ENCODE peak calls at places on chromosomes 6 and 20, in ten cellular contexts. One of them, this sample, is unnamed.

GRCh38 chr6:52909531-52909930 is at the start of gene GSTA3:
- DNase-seq in sigmoid colon: no peak
- DNase-seq in upper lobe of left lung: no peak
- DNase-seq in K562: no peak
- DNase-seq in A549: no peak
- DNase-seq in ovary: no peak
- DNase-seq in stomach: no peak
- DNase-seq in transverse colon: no peak
- DNase-seq in H1: no peak
- DNase-seq in HepG2: no peak
- DNase-seq in this sample: no peak

GRCh38 chr6:156618600-156619205 is 158.5 kb upstream of the ARID1B start:
- DNase-seq in sigmoid colon: no peak
- DNase-seq in upper lobe of left lung: no peak
- DNase-seq in K562: peak
- DNase-seq in A549: no peak
- DNase-seq in ovary: no peak
- DNase-seq in stomach: no peak
- DNase-seq in transverse colon: no peak
- DNase-seq in H1: peak
- DNase-seq in HepG2: no peak
- DNase-seq in this sample: no peak

GRCh38 chr20:1448081-1448627 is 18.5 kb downstream of the NSFL1C start:
- DNase-seq in sigmoid colon: no peak
- DNase-seq in upper lobe of left lung: no peak
- DNase-seq in K562: no peak
- DNase-seq in A549: no peak
- DNase-seq in ovary: no peak
- DNase-seq in stomach: no peak
- DNase-seq in transverse colon: no peak
- DNase-seq in H1: no peak
- DNase-seq in HepG2: no peak
- DNase-seq in this sample: no peak

GRCh38 chr6:133240511-133241087 is 558 bp upstream of the EYA4 start:
- DNase-seq in sigmoid colon: peak
- DNase-seq in upper lobe of left lung: no peak
- DNase-seq in K562: no peak
- DNase-seq in A549: peak
- DNase-seq in ovary: no peak
- DNase-seq in stomach: no peak
- DNase-seq in transverse colon: no peak
- DNase-seq in H1: no peak
- DNase-seq in HepG2: no peak
- DNase-seq in this sample: no peak

GRCh38 chr6:52834481-52834880 is 6.1 kb downstream of the GSTA5 start:
- DNase-seq in sigmoid colon: no peak
- DNase-seq in upper lobe of left lung: no peak
- DNase-seq in K562: no peak
- DNase-seq in A549: no peak
- DNase-seq in ovary: no peak
- DNase-seq in stomach: no peak
- DNase-seq in transverse colon: no peak
- DNase-seq in H1: no peak
- DNase-seq in HepG2: no peak
- DNase-seq in this sample: no peak

GRCh38 chr6:12148317-12148801 is 136.2 kb downstream of the HIVEP1 start:
- DNase-seq in sigmoid colon: no peak
- DNase-seq in upper lobe of left lung: no peak
- DNase-seq in K562: no peak
- DNase-seq in A549: peak
- DNase-seq in ovary: no peak
- DNase-seq in stomach: no peak
- DNase-seq in transverse colon: no peak
- DNase-seq in H1: no peak
- DNase-seq in HepG2: no peak
- DNase-seq in this sample: no peak

GRCh38 chr20:11850901-11851300 is 66.8 kb upstream of the BTBD3 start:
- DNase-seq in sigmoid colon: no peak
- DNase-seq in upper lobe of left lung: no peak
- DNase-seq in K562: no peak
- DNase-seq in A549: peak
- DNase-seq in ovary: no peak
- DNase-seq in stomach: no peak
- DNase-seq in transverse colon: no peak
- DNase-seq in H1: no peak
- DNase-seq in HepG2: no peak
- DNase-seq in this sample: no peak

GRCh38 chr6:2857580-2858337 is 16.1 kb upstream of the SERPINB1 start:
- DNase-seq in sigmoid colon: no peak
- DNase-seq in upper lobe of left lung: peak
- DNase-seq in K562: peak
- DNase-seq in A549: peak
- DNase-seq in ovary: peak
- DNase-seq in stomach: no peak
- DNase-seq in transverse colon: peak
- DNase-seq in H1: no peak
- DNase-seq in HepG2: no peak
- DNase-seq in this sample: no peak

GRCh38 chr6:111730835-111731234 is 125.2 kb upstream of the TRAF3IP2 start:
- DNase-seq in sigmoid colon: no peak
- DNase-seq in upper lobe of left lung: no peak
- DNase-seq in K562: no peak
- DNase-seq in A549: no peak
- DNase-seq in ovary: peak
- DNase-seq in stomach: peak
- DNase-seq in transverse colon: no peak
- DNase-seq in H1: no peak
- DNase-seq in HepG2: no peak
- DNase-seq in this sample: no peak

GRCh38 chr6:158640519-158640918 is 4.0 kb downstream of the DYNLT1 start:
- DNase-seq in sigmoid colon: peak
- DNase-seq in upper lobe of left lung: no peak
- DNase-seq in K562: no peak
- DNase-seq in A549: no peak
- DNase-seq in ovary: no peak
- DNase-seq in stomach: peak
- DNase-seq in transverse colon: no peak
- DNase-seq in H1: no peak
- DNase-seq in HepG2: no peak
- DNase-seq in this sample: no peak

GRCh38 chr20:59026904-59027745 is 5.0 kb downstream of the ATP5F1E start:
- DNase-seq in sigmoid colon: no peak
- DNase-seq in upper lobe of left lung: no peak
- DNase-seq in K562: no peak
- DNase-seq in A549: no peak
- DNase-seq in ovary: no peak
- DNase-seq in stomach: no peak
- DNase-seq in transverse colon: no peak
- DNase-seq in H1: no peak
- DNase-seq in HepG2: no peak
- DNase-seq in this sample: no peak

GRCh38 chr6:145886228-145886956 is 71.8 kb upstream of the FBXO30 start:
- DNase-seq in sigmoid colon: no peak
- DNase-seq in upper lobe of left lung: no peak
- DNase-seq in K562: no peak
- DNase-seq in A549: no peak
- DNase-seq in ovary: no peak
- DNase-seq in stomach: no peak
- DNase-seq in transverse colon: no peak
- DNase-seq in H1: no peak
- DNase-seq in HepG2: no peak
- DNase-seq in this sample: no peak

GRCh38 chr6:57190140-57190539 is 18.0 kb downstream of the BAG2 start:
- DNase-seq in sigmoid colon: no peak
- DNase-seq in upper lobe of left lung: no peak
- DNase-seq in K562: no peak
- DNase-seq in A549: peak
- DNase-seq in ovary: no peak
- DNase-seq in stomach: no peak
- DNase-seq in transverse colon: no peak
- DNase-seq in H1: no peak
- DNase-seq in HepG2: peak
- DNase-seq in this sample: no peak

GRCh38 chr6:30883743-30884520 is at the start of gene DDR1:
- DNase-seq in sigmoid colon: peak
- DNase-seq in upper lobe of left lung: peak
- DNase-seq in K562: peak
- DNase-seq in A549: peak
- DNase-seq in ovary: peak
- DNase-seq in stomach: peak
- DNase-seq in transverse colon: peak
- DNase-seq in H1: no peak
- DNase-seq in HepG2: peak
- DNase-seq in this sample: no peak

GRCh38 chr6:161161889-161162624 is 111.8 kb downstream of the AGPAT4 start:
- DNase-seq in sigmoid colon: peak
- DNase-seq in upper lobe of left lung: no peak
- DNase-seq in K562: no peak
- DNase-seq in A549: no peak
- DNase-seq in ovary: no peak
- DNase-seq in stomach: no peak
- DNase-seq in transverse colon: no peak
- DNase-seq in H1: no peak
- DNase-seq in HepG2: no peak
- DNase-seq in this sample: no peak

GRCh38 chr6:401239-401993 is 9.9 kb downstream of the IRF4 start:
- DNase-seq in sigmoid colon: no peak
- DNase-seq in upper lobe of left lung: no peak
- DNase-seq in K562: no peak
- DNase-seq in A549: no peak
- DNase-seq in ovary: no peak
- DNase-seq in stomach: no peak
- DNase-seq in transverse colon: no peak
- DNase-seq in H1: no peak
- DNase-seq in HepG2: no peak
- DNase-seq in this sample: no peak
- TF ChIP-seq POLR2A in sigmoid colon: no peak
- TF ChIP-seq POLR2A in upper lobe of left lung: no peak
- TF ChIP-seq POLR2A in K562: no peak
- TF ChIP-seq POLR2A in A549: no peak
- TF ChIP-seq POLR2A in ovary: no peak
- TF ChIP-seq POLR2A in stomach: no peak
- TF ChIP-seq POLR2A in transverse colon: no peak
- TF ChIP-seq POLR2A in H1: no peak
- TF ChIP-seq POLR2A in HepG2: no peak
- TF ChIP-seq POLR2A in this sample: no peak

DNA sequence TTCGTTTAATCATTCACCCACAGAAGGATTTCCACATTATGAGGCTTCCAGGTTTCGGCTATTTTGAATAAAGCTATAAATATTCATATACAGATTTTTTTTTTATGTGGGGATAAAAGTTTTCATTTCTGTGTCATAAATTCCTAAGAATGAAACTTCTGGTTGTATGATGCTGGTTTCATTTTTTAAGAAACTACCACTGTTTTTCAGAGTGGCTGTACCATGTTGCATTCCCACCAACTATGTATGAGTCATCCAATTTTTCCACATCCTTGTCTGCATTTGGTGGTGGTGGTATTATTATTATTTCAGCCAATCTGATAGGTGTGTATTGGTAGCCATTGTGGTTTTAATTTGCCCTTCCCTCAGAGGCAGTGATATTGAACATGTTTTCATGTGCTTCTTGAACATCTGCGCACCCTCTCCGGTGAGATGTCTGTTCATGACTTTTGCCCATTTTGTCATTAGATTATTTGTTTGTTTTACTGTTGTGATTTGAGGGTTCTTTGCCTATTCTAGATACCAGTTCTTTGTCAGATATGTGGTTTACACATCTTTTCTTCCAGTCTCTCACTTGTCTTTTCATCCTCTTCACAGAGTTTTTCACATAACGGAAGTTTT is 75.5 kb downstream of the DOK5 start:
- DNase-seq in sigmoid colon: no peak
- DNase-seq in upper lobe of left lung: no peak
- DNase-seq in K562: no peak
- DNase-seq in A549: no peak
- DNase-seq in ovary: no peak
- DNase-seq in stomach: no peak
- DNase-seq in transverse colon: no peak
- DNase-seq in H1: no peak
- DNase-seq in HepG2: no peak
- DNase-seq in this sample: no peak
- TF ChIP-seq EP300 in sigmoid colon: no peak
- TF ChIP-seq EP300 in upper lobe of left lung: no peak
- TF ChIP-seq EP300 in K562: no peak
- TF ChIP-seq EP300 in A549: no peak
- TF ChIP-seq EP300 in ovary: no peak
- TF ChIP-seq EP300 in stomach: no peak
- TF ChIP-seq EP300 in transverse colon: no peak
- TF ChIP-seq EP300 in H1: no peak
- TF ChIP-seq EP300 in HepG2: no peak
- TF ChIP-seq EP300 in this sample: no peak

DNA sequence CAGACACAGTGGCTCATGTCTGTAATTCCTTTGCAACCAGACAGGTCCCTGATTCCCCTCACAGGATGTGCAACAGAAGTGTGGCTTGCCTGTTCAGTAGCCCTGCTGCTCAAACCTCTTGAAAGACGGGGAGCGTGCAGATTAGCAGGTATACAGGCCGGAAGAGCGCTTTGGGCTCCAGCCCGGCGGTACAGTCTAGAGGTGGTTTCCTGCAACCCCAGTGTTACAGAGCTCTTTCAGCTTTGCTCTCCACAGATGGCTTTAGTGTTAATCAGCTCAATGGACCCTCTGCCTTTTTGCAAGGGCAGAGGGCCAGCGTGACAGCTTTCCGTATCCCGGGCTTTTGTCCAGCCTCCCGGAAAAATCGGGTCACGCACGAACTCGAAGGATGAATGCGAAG is 67.2 kb upstream of the TNFRSF21 start:
- DNase-seq in sigmoid colon: no peak
- DNase-seq in upper lobe of left lung: no peak
- DNase-seq in K562: peak
- DNase-seq in A549: no peak
- DNase-seq in ovary: no peak
- DNase-seq in stomach: no peak
- DNase-seq in transverse colon: no peak
- DNase-seq in H1: no peak
- DNase-seq in HepG2: no peak
- DNase-seq in this sample: no peak
- TF ChIP-seq POLR2A in sigmoid colon: no peak
- TF ChIP-seq POLR2A in upper lobe of left lung: no peak
- TF ChIP-seq POLR2A in K562: no peak
- TF ChIP-seq POLR2A in A549: no peak
- TF ChIP-seq POLR2A in ovary: no peak
- TF ChIP-seq POLR2A in stomach: no peak
- TF ChIP-seq POLR2A in transverse colon: no peak
- TF ChIP-seq POLR2A in H1: no peak
- TF ChIP-seq POLR2A in HepG2: no peak
- TF ChIP-seq POLR2A in this sample: no peak

DNA sequence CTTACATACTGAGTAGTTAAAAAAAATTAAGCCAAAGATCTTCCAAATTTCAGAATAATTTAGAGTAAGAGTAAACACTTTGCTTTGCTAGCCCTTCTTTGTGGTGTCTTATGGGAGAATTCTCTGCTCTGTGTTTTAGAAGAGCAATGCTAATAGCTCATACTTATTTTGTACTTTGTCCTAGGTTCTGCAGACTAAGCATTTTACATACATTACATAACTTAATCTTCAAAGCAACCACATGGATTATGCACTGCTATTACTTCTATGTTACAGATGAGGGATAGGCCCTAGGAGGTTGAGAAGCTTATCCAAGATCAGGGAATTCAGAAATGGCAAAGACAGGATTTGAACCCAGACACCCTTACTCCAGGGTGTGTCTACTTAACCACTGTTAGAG is 9.8 kb upstream of the CCDC170 start:
- DNase-seq in sigmoid colon: no peak
- DNase-seq in upper lobe of left lung: no peak
- DNase-seq in K562: no peak
- DNase-seq in A549: no peak
- DNase-seq in ovary: no peak
- DNase-seq in stomach: no peak
- DNase-seq in transverse colon: no peak
- DNase-seq in H1: no peak
- DNase-seq in HepG2: peak
- DNase-seq in this sample: no peak
- TF ChIP-seq EP300 in sigmoid colon: no peak
- TF ChIP-seq EP300 in upper lobe of left lung: no peak
- TF ChIP-seq EP300 in K562: no peak
- TF ChIP-seq EP300 in A549: no peak
- TF ChIP-seq EP300 in ovary: no peak
- TF ChIP-seq EP300 in stomach: no peak
- TF ChIP-seq EP300 in transverse colon: no peak
- TF ChIP-seq EP300 in H1: no peak
- TF ChIP-seq EP300 in HepG2: no peak
- TF ChIP-seq EP300 in this sample: no peak

This sample was measured in tibial nerve.